ENCODE peak calls at places on chromosomes 4 and X, in seven cellular contexts. One of them, this sample, is unnamed.
A peak's percentile ranks its signal among the peaks of the same experiment; 100 is the strongest.

GRCh38 chr4:40998680-40999358 is 215.5 kb downstream of the APBB2 start:
- DNase-seq in posterior vena cava: no peak
- DNase-seq in DMS153: no peak
- DNase-seq in activated T-cell treated with anti-CD3 and anti-CD28 coated beads for 48 hours: no peak
- DNase-seq in substantia nigra: no peak
- DNase-seq in fibroblast of lung: peak; percentile 34
- DNase-seq in iris pigment epithelial cell: peak; percentile 95
- DNase-seq in this sample: no peak

GRCh38 chr4:56981795-56982201 is 3.1 kb downstream of the POLR2B start:
- DNase-seq in fibroblast of lung: no peak
- DNase-seq in iris pigment epithelial cell: peak; percentile 78
- DNase-seq in activated T-cell treated with anti-CD3 and anti-CD28 coated beads for 48 hours: no peak
- DNase-seq in posterior vena cava: no peak
- DNase-seq in DMS153: no peak
- DNase-seq in substantia nigra: no peak
- DNase-seq in this sample: no peak

GRCh38 chr4:1445716-1446445 is 39.6 kb upstream of the NKX1-1 start:
- DNase-seq in activated T-cell treated with anti-CD3 and anti-CD28 coated beads for 48 hours: no peak
- DNase-seq in fibroblast of lung: no peak
- DNase-seq in substantia nigra: no peak
- DNase-seq in iris pigment epithelial cell: no peak
- DNase-seq in DMS153: no peak
- DNase-seq in posterior vena cava: no peak
- DNase-seq in this sample: no peak

GRCh38 chr4:108072300-108072699 is 82.6 kb downstream of the HADH start:
- DNase-seq in posterior vena cava: no peak
- DNase-seq in DMS153: peak; percentile 74
- DNase-seq in fibroblast of lung: no peak
- DNase-seq in substantia nigra: no peak
- DNase-seq in iris pigment epithelial cell: no peak
- DNase-seq in activated T-cell treated with anti-CD3 and anti-CD28 coated beads for 48 hours: peak; percentile 33
- DNase-seq in this sample: no peak

GRCh38 chr4:147312376-147313046 is 168.4 kb upstream of the EDNRA start:
- DNase-seq in iris pigment epithelial cell: peak; percentile 60
- DNase-seq in fibroblast of lung: peak; percentile 86
- DNase-seq in substantia nigra: no peak
- DNase-seq in activated T-cell treated with anti-CD3 and anti-CD28 coated beads for 48 hours: no peak
- DNase-seq in posterior vena cava: no peak
- DNase-seq in DMS153: no peak
- DNase-seq in this sample: no peak

GRCh38 chrX:134580947-134581346 is 77.3 kb downstream of the PLAC1 start:
- DNase-seq in substantia nigra: no peak
- DNase-seq in posterior vena cava: no peak
- DNase-seq in fibroblast of lung: peak; percentile 34
- DNase-seq in DMS153: no peak
- DNase-seq in iris pigment epithelial cell: no peak
- DNase-seq in activated T-cell treated with anti-CD3 and anti-CD28 coated beads for 48 hours: no peak
- DNase-seq in this sample: no peak

GRCh38 chr4:40200881-40201797 is 4.3 kb downstream of the RHOH start:
- DNase-seq in iris pigment epithelial cell: peak; percentile 62
- DNase-seq in fibroblast of lung: peak; percentile 90
- DNase-seq in DMS153: no peak
- DNase-seq in activated T-cell treated with anti-CD3 and anti-CD28 coated beads for 48 hours: no peak
- DNase-seq in substantia nigra: no peak
- DNase-seq in posterior vena cava: no peak
- DNase-seq in this sample: no peak

GRCh38 chrX:21740329-21741274 is 17.3 kb downstream of the SMPX start:
- DNase-seq in activated T-cell treated with anti-CD3 and anti-CD28 coated beads for 48 hours: no peak
- DNase-seq in fibroblast of lung: peak; percentile 33
- DNase-seq in substantia nigra: no peak
- DNase-seq in iris pigment epithelial cell: peak; percentile 42
- DNase-seq in DMS153: no peak
- DNase-seq in posterior vena cava: no peak
- DNase-seq in this sample: no peak